ENCODE peak calls at places on chromosomes 11 and 22, in nine cellular contexts. T, G, D, O, S, Z, J, R and C are unnamed samples.

GRCh38 chr22:32932176-32932575 is 126.0 kb downstream of the SYN3 start:
- DNase-seq in O (no peak), T (no peak), G (no peak), J (no peak), S (no peak), D (no peak), R (peak), Z (peak), C (peak)

GRCh38 chr11:66970808-66971442 is 4.2 kb upstream of the C11orf86 start:
- DNase-seq in G (peak), R (peak), J (peak), S (peak), Z (peak), O (peak), T (no peak), D (no peak), C (peak)

GRCh38 chr11:36000616-36001190 is 56.8 kb downstream of the LDLRAD3 start:
- DNase-seq in G (no peak), Z (no peak), R (no peak), J (no peak), T (no peak), D (no peak), O (no peak), S (peak), C (peak)

GRCh38 chr11:75351541-75352416 is at the start of gene ARRB1:
- DNase-seq in J (peak), O (no peak), R (no peak), D (peak), S (no peak), Z (peak), G (peak), T (peak), C (no peak)

GRCh38 chr11:65422104-65422632 is 430 bp upstream of the NEAT1 start:
- DNase-seq in T (peak), O (peak), G (peak), D (peak), Z (peak), S (peak), R (peak), J (peak), C (peak)

GRCh38 chr11:104876324-104876723 is 21.9 kb downstream of the CASP12 start:
- DNase-seq in D (no peak), S (no peak), T (no peak), G (no peak), O (no peak), R (no peak), Z (no peak), J (no peak), C (no peak)

GRCh38 chr11:69438286-69438920 is 43.1 kb upstream of the LINC01488 start:
- DNase-seq in T (no peak), J (no peak), O (no peak), R (no peak), G (no peak), D (no peak), S (no peak), Z (no peak), C (no peak)

GRCh38 chr11:131392528-131393255 is 22.3 kb downstream of the NTM start:
- DNase-seq in G (no peak), J (no peak), Z (no peak), R (no peak), D (no peak), T (no peak), S (no peak), O (no peak), C (peak)

GRCh38 chr11:91005458-91005857 is 782.6 kb upstream of the CHORDC1 start:
- DNase-seq in Z (no peak), J (no peak), S (no peak), R (no peak), G (no peak), O (no peak), T (no peak), D (no peak), C (no peak)

GRCh38 chr11:8282621-8283509 is 19.2 kb upstream of the LMO1 start:
- DNase-seq in Z (no peak), J (peak), G (no peak), D (no peak), T (no peak), R (no peak), S (no peak), O (no peak), C (no peak)

GRCh38 chr11:64441127-64441526 is 82.2 kb downstream of the RPS6KA4 start:
- DNase-seq in G (no peak), Z (no peak), R (no peak), T (no peak), J (no peak), S (no peak), O (no peak), D (no peak), C (no peak)

DNA sequence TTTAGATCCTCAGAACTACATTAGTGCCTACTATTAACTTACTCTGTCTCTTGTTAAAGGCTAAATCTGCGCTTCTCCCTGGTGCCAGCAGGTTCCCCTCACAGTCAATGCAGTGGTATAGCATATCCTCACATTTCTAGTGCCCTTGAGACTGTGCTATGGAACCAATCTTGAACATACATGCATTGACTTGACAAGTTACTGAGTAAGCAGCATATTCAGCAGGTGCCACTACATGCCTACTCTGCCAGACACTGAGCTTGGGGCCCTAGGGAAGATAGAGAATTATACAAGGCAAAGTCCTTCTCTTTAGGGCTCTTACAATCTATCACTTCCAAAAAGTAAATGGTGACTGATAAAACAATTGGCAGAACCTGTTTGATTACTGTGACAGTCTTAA is 3.2 kb downstream of the FUT4 start:
- DNase-seq in D (no peak), G (no peak), O (no peak), S (no peak), T (no peak), R (no peak), Z (no peak), J (no peak), C (peak)
- TF ChIP-seq CTCF in D (no peak), G (no peak), O (no peak), S (no peak), T (no peak), R (no peak), Z (no peak), J (no peak), C (no peak)

GRCh38 chr11:1852885-1853284 is at the start of gene LSP1:
- DNase-seq in D (peak), J (no peak), T (no peak), S (no peak), R (no peak), O (no peak), G (no peak), Z (no peak), C (no peak)

GRCh38 chr11:1854132-1854948 is 1.5 kb downstream of the LSP1 start:
- DNase-seq in T (no peak), Z (no peak), S (no peak), G (no peak), J (no peak), O (no peak), D (peak), R (no peak), C (no peak)

GRCh38 chr11:1852271-1852877 is 510 bp upstream of the LSP1 start:
- DNase-seq in S (no peak), D (peak), O (no peak), R (no peak), G (no peak), J (no peak), T (no peak), Z (no peak), C (no peak)

GRCh38 chr11:1853376-1854131 is 670 bp downstream of the LSP1 start:
- DNase-seq in S (no peak), J (no peak), Z (no peak), R (no peak), G (no peak), T (no peak), D (peak), O (no peak), C (no peak)

GRCh38 chr11:1851437-1852180 is 1.3 kb upstream of the LSP1 start:
- DNase-seq in D (peak), G (no peak), J (no peak), R (no peak), Z (no peak), O (no peak), T (no peak), S (no peak), C (no peak)
- H3K4me3 ChIP-seq in D (no peak), G (no peak), J (no peak), R (no peak), Z (no peak), O (no peak), T (no peak), S (no peak), C (no peak)

DNA sequence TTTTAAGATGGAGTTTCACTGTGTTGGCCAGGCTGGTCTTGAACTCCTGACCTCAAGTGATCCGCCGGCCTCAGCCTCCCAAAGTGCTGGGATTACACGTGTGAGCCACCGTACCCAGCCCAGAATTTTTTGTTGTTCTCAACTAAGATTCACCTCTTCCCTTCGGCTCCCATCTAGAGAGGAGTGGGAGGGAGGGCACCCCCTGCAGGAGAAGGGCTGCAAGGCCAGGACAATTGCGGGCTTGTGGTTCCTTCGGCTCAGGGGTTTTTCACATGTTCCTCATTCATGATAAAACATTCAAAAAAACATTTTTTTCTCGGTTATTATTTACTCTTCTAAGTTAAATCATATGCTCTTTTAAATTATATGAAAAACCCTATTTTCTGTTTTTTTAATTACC is 201.1 kb upstream of the LRRC4C start:
- DNase-seq in D (peak), J (no peak), Z (no peak), O (no peak), R (no peak), G (no peak), S (no peak), T (no peak), C (no peak)
- TF ChIP-seq CTCF in D (no peak), J (no peak), Z (no peak), O (no peak), R (peak), G (no peak), S (no peak), T (no peak), C (no peak)

GRCh38 chr11:134425413-134425812 is 13.4 kb upstream of the B3GAT1 start:
- DNase-seq in J (no peak), O (no peak), Z (no peak), G (no peak), R (no peak), T (no peak), S (no peak), D (no peak), C (no peak)

GRCh38 chr11:134425816-134426536 is 13.9 kb upstream of the B3GAT1 start:
- DNase-seq in Z (no peak), D (no peak), J (no peak), G (no peak), S (no peak), O (no peak), R (no peak), T (no peak), C (no peak)

GRCh38 chr11:134429104-134429503 is 17.1 kb upstream of the B3GAT1 start:
- DNase-seq in G (no peak), R (no peak), D (no peak), T (no peak), Z (no peak), J (no peak), S (no peak), O (no peak), C (no peak)

GRCh38 chr11:134418119-134418840 is 6.2 kb upstream of the B3GAT1 start:
- DNase-seq in J (no peak), O (no peak), S (no peak), G (no peak), T (no peak), R (no peak), Z (no peak), D (no peak), C (peak)

DNA sequence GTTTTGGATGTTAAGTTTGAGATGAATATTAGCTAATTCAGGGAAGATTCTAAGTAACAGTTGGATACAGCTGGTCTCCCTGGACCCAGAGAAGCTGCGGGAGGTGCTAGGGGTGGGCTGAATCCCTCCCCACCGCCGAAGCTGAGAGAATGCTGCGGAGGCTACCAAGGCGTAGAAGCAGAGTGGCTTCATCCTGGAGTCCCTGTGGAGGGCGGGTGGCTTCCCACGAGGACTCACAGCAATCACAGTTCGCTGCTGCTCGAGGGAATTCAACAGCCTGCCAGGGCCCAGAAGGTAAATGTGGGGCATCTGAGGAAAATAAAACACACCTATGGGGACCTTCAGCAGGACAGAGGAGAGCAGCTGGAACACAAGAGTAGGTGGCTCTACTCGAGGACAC is 11.1 kb upstream of the B3GAT1 start:
- DNase-seq in G (no peak), O (no peak), R (no peak), J (no peak), S (no peak), D (no peak), T (no peak), Z (no peak), C (no peak)
- H3K4me3 ChIP-seq in G (no peak), O (no peak), R (no peak), J (no peak), S (no peak), D (no peak), T (no peak), Z (no peak), C (no peak)

DNA sequence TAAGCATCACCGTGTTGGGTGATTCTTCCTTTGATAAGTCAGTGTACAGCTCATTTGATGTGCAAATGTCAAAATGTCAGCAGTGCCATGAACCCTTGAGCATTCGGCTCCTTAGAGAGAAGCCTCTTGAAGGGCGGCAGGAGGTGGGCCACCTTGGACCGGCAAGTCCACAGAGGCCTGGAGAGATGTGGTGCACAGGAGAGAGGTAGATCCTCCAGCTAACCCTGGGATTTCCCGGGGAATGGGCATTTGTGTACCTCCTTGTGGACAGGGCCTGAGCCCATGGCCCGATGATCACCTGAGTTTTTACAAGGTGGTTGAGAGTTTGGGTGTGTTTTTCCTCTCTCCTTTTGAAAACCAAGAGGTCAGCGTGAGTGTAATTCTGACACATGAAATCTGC is 133.2 kb upstream of the RCN1 start:
- DNase-seq in D (no peak), S (no peak), Z (no peak), G (no peak), J (no peak), T (no peak), O (no peak), R (no peak), C (no peak)
- TF ChIP-seq CTCF in D (no peak), S (no peak), Z (no peak), G (no peak), J (no peak), T (no peak), O (no peak), R (no peak), C (no peak)

GRCh38 chr11:73218830-73219215 is 742 bp downstream of the P2RY2 start:
- DNase-seq in Z (no peak), O (no peak), S (no peak), T (no peak), G (no peak), J (peak), R (no peak), D (no peak), C (no peak)
- H3K4me3 ChIP-seq in Z (peak), O (peak), S (peak), T (peak), G (peak), J (no peak), R (peak), D (peak), C (peak)